ENCODE peak calls at places on chromosomes 12 and 14, in four cellular contexts. A is H1, Y is K562, X is HepG2. D is an unnamed sample.

GRCh38 chr12:52363111-52363679 is 4.1 kb downstream of the KRT85 start:
- DNase-seq in Y (no peak), X (no peak), A (no peak), D (no peak)

GRCh38 chr14:88289214-88289613 is 33.9 kb downstream of the KCNK10 start:
- DNase-seq in Y (no peak), X (no peak), A (no peak), D (no peak)

GRCh38 chr14:50099335-50099734 is 17.0 kb downstream of the VCPKMT start:
- DNase-seq in X (peak), A (no peak), Y (no peak), D (no peak)

GRCh38 chr12:56635539-56636117 is 5.5 kb upstream of the BAZ2A start:
- DNase-seq in A (no peak), Y (peak), X (no peak), D (peak)

GRCh38 chr12:116406529-116406928 is 129.0 kb upstream of the MED13L start:
- DNase-seq in A (peak), Y (peak), X (peak), D (peak)

GRCh38 chr12:51806896-51807295 is 41.6 kb downstream of the FIGNL2 start:
- DNase-seq in Y (no peak), X (no peak), A (no peak), D (no peak)

GRCh38 chr12:53798575-53798974 is 46.8 kb upstream of the CISTR start:
- DNase-seq in X (peak), Y (no peak), A (no peak), D (peak)

GRCh38 chr12:80565276-80565675 is 121.2 kb downstream of the PTPRQ start:
- DNase-seq in X (no peak), Y (no peak), A (no peak), D (no peak)

GRCh38 chr12:108457006-108457733 is 57.9 kb upstream of the FICD start:
- DNase-seq in A (no peak), Y (peak), X (peak), D (peak)

GRCh38 chr12:66861157-66861750 is 182.4 kb upstream of the GRIP1 start:
- DNase-seq in X (peak), Y (peak), A (peak), D (peak)

GRCh38 chr12:77928078-77928477 is 97.4 kb downstream of the NAV3 start:
- DNase-seq in X (no peak), A (no peak), Y (no peak), D (no peak)

GRCh38 chr14:60506985-60507829 is 1.7 kb upstream of the SIX6 start:
- DNase-seq in Y (no peak), X (no peak), A (no peak), D (no peak)

GRCh38 chr12:46717848-46718247 is 107.9 kb downstream of the SLC38A4 start:
- DNase-seq in X (no peak), A (no peak), Y (no peak), D (no peak)

GRCh38 chr14:69441948-69442347 is 42.6 kb upstream of the PLEKHD1 start:
- DNase-seq in Y (no peak), X (no peak), A (no peak), D (no peak)

GRCh38 chr12:132771126-132771838 is 9.7 kb upstream of the ANKLE2 start:
- DNase-seq in A (no peak), X (no peak), Y (no peak), D (no peak)

GRCh38 chr12:13772264-13772663 is 209.1 kb downstream of the GRIN2B start:
- DNase-seq in X (no peak), Y (no peak), A (no peak), D (no peak)

GRCh38 chr12:7933255-7933726 is 2.7 kb downstream of the SLC2A3 start:
- DNase-seq in A (peak), X (peak), Y (peak), D (peak)

GRCh38 chr14:29240046-29240445 is 473.5 kb downstream of the FOXG1 start:
- DNase-seq in Y (no peak), X (no peak), A (no peak), D (peak)

GRCh38 chr14:64953310-64953654 is 10.7 kb upstream of the GPX2 start:
- DNase-seq in A (no peak), Y (no peak), X (no peak), D (no peak)

GRCh38 chr12:28059220-28059619 is 86.7 kb upstream of the PTHLH start:
- DNase-seq in Y (no peak), A (no peak), X (no peak), D (no peak)

GRCh38 chr14:70955543-70956480 is 48.6 kb downstream of the PCNX1 start:
- DNase-seq in A (no peak), X (peak), Y (peak), D (peak)

GRCh38 chr14:57634335-57634734 is 140.7 kb upstream of the CCDC198 start:
- DNase-seq in A (no peak), X (no peak), Y (no peak), D (no peak)

GRCh38 chr14:28673056-28673455 is 93.5 kb upstream of the FOXG1 start:
- DNase-seq in X (no peak), Y (no peak), A (no peak), D (no peak)

GRCh38 chr12:82857276-82857675 is 170.6 kb downstream of the TMTC2 start:
- DNase-seq in A (no peak), X (no peak), Y (no peak), D (no peak)
- TF ChIP-seq PHF8 in A (no peak), X (no peak), Y (no peak), D (no peak)

GRCh38 chr12:43835264-43835655 is 621 bp upstream of the TMEM117 start:
- DNase-seq in Y (no peak), X (no peak), A (no peak), D (no peak)

GRCh38 chr12:43836455-43836989 is 641 bp downstream of the TMEM117 start:
- DNase-seq in A (no peak), Y (peak), X (peak), D (peak)

GRCh38 chr12:43840338-43840737 is 4.5 kb downstream of the TMEM117 start:
- DNase-seq in X (peak), A (no peak), Y (no peak), D (no peak)

GRCh38 chr12:43832506-43833168 is 3.2 kb upstream of the TMEM117 start:
- DNase-seq in X (no peak), Y (no peak), A (no peak), D (no peak)

DNA sequence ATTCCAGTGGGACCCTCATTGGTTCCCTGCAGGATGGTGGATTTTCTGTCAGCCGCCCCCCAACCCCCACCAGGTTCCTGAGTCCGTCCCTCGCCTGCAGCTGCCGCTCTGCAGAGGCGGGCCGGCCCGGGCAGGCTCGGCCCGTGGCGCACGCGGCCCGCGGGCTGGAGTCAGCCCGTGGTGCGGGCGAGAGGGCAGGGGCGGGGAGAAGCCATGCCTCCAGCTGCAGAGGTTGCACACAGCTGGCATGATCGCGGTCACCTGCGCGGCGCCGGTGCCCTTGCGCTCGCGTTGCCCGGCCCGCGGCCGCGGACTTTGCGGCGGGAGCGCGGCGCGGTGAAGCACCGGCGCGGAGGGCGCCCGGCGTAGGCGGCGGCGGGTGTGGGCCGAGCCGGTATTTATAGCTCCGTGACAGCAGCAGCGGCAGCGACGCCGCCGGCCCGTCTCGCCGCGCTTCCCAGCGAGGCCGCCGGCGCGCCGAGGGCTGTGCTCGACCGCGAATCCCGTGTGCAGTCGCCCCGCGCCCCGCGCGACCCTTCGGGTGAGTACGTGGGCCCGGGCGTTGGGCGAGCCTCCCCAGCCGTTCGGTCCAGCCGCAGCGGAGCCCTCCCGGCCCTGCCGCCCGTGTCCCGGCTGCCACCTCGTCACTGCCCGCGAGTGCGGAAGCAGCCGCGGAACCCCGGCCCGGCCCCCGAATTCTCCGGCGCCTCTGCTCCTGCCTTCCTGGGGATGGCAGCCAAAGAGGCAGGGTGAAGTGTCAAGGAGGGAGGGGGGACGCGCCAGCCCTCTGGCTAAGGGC is at the start of gene TMEM117:
- DNase-seq in Y (peak), A (no peak), X (peak), D (peak)
- TF ChIP-seq PHF8 in Y (peak), A (peak), X (peak), D (peak)

GRCh38 chr14:79514700-79515099 is 696.6 kb downstream of the DIO2 start:
- DNase-seq in A (no peak), X (no peak), Y (no peak), D (peak)

GRCh38 chr14:79511146-79511545 is 700.2 kb downstream of the DIO2 start:
- DNase-seq in X (no peak), Y (no peak), A (no peak), D (no peak)

GRCh38 chr14:79515158-79515557 is 696.1 kb downstream of the DIO2 start:
- DNase-seq in X (no peak), A (no peak), Y (no peak), D (peak)

GRCh38 chr14:79513446-79513845 is 697.9 kb downstream of the DIO2 start:
- DNase-seq in Y (no peak), X (no peak), A (no peak), D (no peak)

DNA sequence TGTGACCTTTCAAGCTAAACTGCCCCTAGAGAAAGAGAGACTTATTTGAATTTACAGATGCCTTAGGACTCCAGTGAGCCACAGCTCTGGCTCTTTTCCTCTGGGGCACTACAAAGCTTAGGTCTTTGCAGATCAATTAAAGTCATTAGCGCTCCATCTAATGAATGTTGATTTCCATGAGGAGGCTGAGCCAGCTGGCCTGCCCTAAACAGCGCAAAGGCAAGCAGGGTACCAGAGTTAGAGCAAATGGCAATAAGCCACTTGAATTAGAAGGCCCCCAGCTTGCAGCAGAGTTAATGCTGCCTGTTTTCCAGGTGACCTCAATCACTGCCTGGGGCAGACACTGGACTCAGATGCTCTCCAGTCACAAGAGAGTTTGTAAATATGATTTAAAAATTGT is 695.3 kb downstream of the DIO2 start:
- DNase-seq in Y (no peak), X (no peak), A (no peak), D (no peak)
- TF ChIP-seq PHF8 in Y (no peak), X (no peak), A (no peak), D (no peak)

DNA sequence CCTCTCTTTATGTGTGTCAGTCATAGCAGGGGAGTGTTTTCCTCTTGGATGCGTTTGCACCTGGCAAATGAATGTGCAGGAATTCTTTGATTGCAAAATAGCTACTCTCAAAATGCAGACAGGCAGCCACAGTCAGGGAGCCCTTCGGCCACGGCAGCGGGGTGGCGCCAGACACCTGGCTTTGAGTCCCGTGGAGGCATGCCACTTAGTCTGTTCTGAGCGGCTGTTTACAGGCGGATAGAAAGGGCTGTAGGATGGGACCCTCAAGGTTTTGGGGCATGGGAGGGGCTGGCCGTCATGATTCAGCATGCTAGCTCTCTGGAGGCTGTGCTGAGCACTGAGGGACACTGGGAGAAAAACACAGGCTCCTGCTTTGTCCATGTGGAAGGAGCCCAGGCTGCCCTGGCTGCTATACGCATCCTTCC is 117.1 kb downstream of the SLC25A47 start:
- DNase-seq in A (peak), Y (peak), X (peak), D (peak)
- TF ChIP-seq PHF8 in A (no peak), Y (no peak), X (no peak), D (no peak)

GRCh38 chr14:67269338-67270060 is 28.3 kb downstream of the PALS1 start:
- DNase-seq in A (no peak), X (no peak), Y (no peak), D (no peak)
- TF ChIP-seq PHF8 in A (no peak), X (no peak), Y (no peak), D (no peak)

GRCh38 chr12:91099836-91100235 is 11.5 kb downstream of the LUM start:
- DNase-seq in X (no peak), Y (no peak), A (no peak), D (no peak)

GRCh38 chr12:91094957-91095356 is 16.3 kb downstream of the LUM start:
- DNase-seq in X (no peak), A (no peak), Y (no peak), D (no peak)

GRCh38 chr12:91099373-91099772 is 11.9 kb downstream of the LUM start:
- DNase-seq in X (no peak), A (no peak), Y (no peak), D (no peak)

GRCh38 chr12:91100901-91101300 is 10.4 kb downstream of the LUM start:
- DNase-seq in X (no peak), A (no peak), Y (no peak), D (no peak)

DNA sequence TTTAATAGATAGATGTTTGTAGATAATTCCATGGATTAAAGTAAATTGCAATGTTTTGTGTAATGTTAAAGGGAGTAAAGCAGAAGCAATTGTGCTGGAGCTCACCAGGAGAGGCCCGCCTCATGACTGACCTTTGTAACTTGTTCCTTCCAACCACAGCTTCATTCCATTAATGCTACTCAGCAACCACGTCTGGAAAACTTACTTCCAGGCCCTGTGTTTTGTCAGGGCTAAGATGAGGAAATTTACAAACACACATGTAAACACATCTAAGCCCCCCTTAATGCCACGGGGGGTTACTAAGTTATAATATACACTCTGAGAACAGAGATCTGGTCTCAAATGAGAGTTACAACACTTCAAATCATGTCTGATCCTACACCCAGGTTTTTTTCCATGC is 12.4 kb downstream of the LUM start:
- DNase-seq in Y (no peak), X (no peak), A (no peak), D (no peak)
- TF ChIP-seq PHF8 in Y (no peak), X (no peak), A (no peak), D (no peak)

GRCh38 chr14:20803221-20803620 is 577 bp upstream of the RNASE1 start:
- DNase-seq in Y (peak), X (no peak), A (no peak), D (no peak)

GRCh38 chr14:20805485-20805884 is 2.8 kb upstream of the RNASE1 start:
- DNase-seq in A (no peak), Y (no peak), X (no peak), D (no peak)

GRCh38 chr14:20799955-20800544 is 2.6 kb downstream of the RNASE1 start:
- DNase-seq in X (peak), Y (peak), A (no peak), D (no peak)

GRCh38 chr14:20801726-20802125 is 918 bp downstream of the RNASE1 start:
- DNase-seq in Y (peak), X (no peak), A (no peak), D (no peak)

DNA sequence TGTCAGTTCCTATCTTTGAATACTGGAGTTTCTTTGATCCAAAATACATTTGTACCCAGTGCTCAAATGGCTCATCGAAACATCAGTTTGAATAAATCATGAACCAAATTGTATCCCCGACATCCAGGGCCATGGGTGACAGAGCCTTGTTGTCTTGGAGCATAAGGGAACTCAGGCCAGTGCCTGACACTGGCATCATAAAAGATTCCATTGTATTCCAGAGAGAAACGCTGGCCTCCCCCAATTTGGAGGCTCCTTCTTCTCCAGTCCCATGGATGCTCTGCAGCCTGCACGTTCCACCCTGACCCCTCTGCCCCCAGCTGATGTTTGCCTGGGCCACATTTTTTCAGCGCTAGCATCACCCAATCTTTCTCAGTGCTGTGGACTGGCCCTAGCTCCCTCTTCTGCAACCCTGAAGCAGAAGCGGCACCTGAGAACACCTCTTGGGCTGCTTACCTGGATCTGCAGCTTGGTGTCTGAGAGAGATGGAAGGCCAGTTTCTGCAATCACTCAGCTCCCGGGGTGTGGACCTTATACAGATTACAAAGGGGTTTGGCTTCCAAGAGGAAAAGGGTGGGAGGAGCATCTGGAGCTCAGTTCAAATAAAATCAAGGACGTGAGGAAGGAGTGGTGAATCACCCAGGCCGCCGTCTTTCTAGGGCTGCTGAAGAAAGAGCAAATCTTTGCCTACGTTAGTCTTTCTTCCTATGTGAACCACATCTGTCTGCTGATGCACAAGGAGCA is at the start of gene RNASE1:
- DNase-seq in X (peak), Y (peak), A (no peak), D (peak)
- TF ChIP-seq PHF8 in X (no peak), Y (no peak), A (no peak), D (no peak)

GRCh38 chr14:92407395-92407794 is 84.4 kb downstream of the SLC24A4 start:
- DNase-seq in X (no peak), A (no peak), Y (no peak), D (no peak)
- TF ChIP-seq PHF8 in X (no peak), A (no peak), Y (no peak), D (no peak)

DNA sequence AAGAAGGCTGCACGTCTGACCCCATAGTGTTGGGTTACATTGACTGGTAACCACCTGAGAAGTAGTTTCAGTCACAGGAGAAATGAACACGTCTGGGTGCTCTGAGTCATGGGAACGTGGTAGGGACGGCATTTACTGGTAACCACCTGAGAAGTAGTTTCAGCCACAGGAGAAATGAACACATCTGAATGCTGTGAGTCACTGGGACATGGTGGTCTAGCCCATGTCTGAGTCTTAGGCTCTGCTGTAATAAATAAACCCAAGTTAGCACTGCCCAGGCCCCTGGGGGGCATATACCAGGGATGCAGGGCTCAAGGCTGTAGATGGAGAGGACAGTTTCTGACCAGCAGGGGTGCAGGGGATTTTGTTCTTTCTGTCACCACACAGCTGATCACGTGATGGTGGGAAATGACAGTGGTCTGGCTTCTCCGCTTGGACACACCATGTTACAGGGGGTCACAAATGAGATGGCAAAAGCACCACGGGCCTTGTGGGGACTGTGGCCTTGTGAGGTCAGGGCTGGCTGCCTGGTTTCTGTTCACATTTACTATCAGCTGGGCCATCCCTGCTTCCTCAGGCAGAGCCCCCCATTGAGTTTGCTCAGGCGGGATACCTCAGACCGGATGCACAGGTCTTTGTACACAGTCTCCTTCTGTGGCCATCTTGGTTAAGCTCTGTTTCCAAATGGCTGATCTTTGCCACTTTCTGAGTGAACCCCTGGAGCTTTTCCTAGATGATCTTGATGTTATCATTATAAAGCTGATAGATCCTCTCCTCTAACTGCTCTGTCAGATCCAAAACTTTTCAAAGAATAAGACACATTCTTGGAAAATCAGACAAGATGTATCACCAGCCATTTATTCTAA is 9.8 kb upstream of the C12orf42 start:
- DNase-seq in X (no peak), Y (no peak), A (no peak), D (no peak)
- TF ChIP-seq PHF8 in X (no peak), Y (no peak), A (no peak), D (no peak)